ENCODE peak calls at places on chromosomes 2 and 18, in four cellular contexts. A is H1, R is cardiac muscle cell, C is AG04449. L is an unnamed sample.

GRCh38 chr2:241559489-241560180 is 1.1 kb downstream of the BOK start:
- DNase-seq in A (no peak), R (peak), C (no peak), L (peak)

GRCh38 chr2:214135966-214136365 is 274.9 kb upstream of the VWC2L start:
- DNase-seq in A (no peak), R (no peak), C (no peak), L (no peak)

GRCh38 chr2:208006325-208006724 is 19.0 kb downstream of the PLEKHM3 start:
- DNase-seq in A (no peak), R (no peak), C (no peak), L (no peak)

GRCh38 chr2:42312106-42312505 is 48.9 kb downstream of the COX7A2L start:
- DNase-seq in A (no peak), R (no peak), C (no peak), L (no peak)

GRCh38 chr2:174051741-174052638 is 86.8 kb upstream of the SP3 start:
- DNase-seq in A (no peak), R (peak), C (no peak), L (peak)

GRCh38 chr2:153871231-153872221 is at the start of gene GALNT13:
- DNase-seq in A (peak), R (peak), C (no peak), L (peak)

GRCh38 chr2:45315881-45316280 is 295.2 kb downstream of the SRBD1 start:
- DNase-seq in A (no peak), R (peak), C (peak), L (peak)

GRCh38 chr2:70482401-70482800 is 71.2 kb downstream of the TGFA start:
- DNase-seq in A (no peak), R (no peak), C (no peak), L (no peak)

GRCh38 chr2:33589444-33589843 is 9.7 kb downstream of the FAM98A start:
- DNase-seq in A (no peak), R (no peak), C (no peak), L (peak)

GRCh38 chr2:55140316-55141219 is 90.3 kb upstream of the RTN4 start:
- DNase-seq in A (no peak), R (no peak), C (no peak), L (no peak)

GRCh38 chr18:32057624-32058165 is 34.0 kb upstream of the RNF138 start:
- DNase-seq in A (peak), R (no peak), C (no peak), L (no peak)

GRCh38 chr2:100416939-100417744 is at the start of gene CHST10:
- DNase-seq in A (no peak), R (peak), C (no peak), L (peak)

GRCh38 chr2:10331702-10332401 is 29.1 kb downstream of the HPCAL1 start:
- DNase-seq in A (no peak), R (no peak), C (no peak), L (no peak)

GRCh38 chr2:64462171-64462570 is 8.2 kb downstream of the LGALSL start:
- DNase-seq in A (no peak), R (no peak), C (no peak), L (no peak)

GRCh38 chr18:65751145-65752085 is 603 bp downstream of the CDH7 start:
- DNase-seq in A (no peak), R (no peak), C (no peak), L (no peak)

GRCh38 chr2:171794918-171795317 is 99.1 kb downstream of the SLC25A12 start:
- DNase-seq in A (no peak), R (no peak), C (no peak), L (no peak)

GRCh38 chr2:105439130-105439529 is 40.3 kb upstream of the FHL2 start:
- DNase-seq in A (no peak), R (peak), C (no peak), L (no peak)

DNA sequence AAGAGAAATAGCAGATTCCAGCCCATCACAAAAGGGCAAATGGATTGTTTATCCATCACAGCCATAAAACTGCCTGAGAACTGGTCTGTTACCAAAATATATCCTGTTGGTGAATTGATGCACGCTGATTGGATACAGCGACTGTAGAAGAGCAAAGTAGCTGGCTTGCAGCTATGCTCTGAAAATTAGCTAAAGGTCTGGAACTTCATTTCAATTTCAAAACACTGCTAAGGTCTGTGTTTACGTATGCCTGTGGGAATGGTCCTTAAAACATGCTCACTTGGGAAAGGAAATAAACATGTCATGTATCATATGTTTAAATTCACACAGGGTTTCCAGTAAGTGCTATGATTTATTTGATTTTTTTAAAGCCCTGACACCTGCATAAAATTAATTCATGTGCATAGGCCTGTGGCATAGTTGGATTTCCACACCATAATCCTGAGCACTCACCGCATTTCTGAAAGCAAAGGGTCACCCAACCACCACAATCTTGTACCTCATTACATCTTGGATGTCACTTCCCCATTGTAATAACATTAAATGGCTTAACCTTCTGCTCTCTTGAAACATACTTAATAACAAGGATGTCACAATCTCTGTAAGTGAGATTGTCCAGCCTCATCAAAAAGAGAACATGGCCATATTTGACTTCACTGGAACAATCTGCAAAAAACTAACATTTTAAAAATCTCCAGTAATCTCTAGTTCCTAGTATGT is 109.9 kb downstream of the FARSB start:
- DNase-seq in A (no peak), R (no peak), C (no peak), L (peak)
- H3K4me3 ChIP-seq in A (no peak), R (no peak), C (no peak), L (no peak)

GRCh38 chr18:48669180-48669675 is 130.4 kb downstream of the CTIF start:
- DNase-seq in A (no peak), R (no peak), C (no peak), L (no peak)
- TF ChIP-seq CTCF in A (no peak), R (no peak), C (no peak), L (no peak)

GRCh38 chr18:63936932-63937393 is 12.1 kb upstream of the HMSD start:
- DNase-seq in A (no peak), R (no peak), C (no peak), L (no peak)
- H3K4me3 ChIP-seq in A (peak), R (peak), C (peak), L (peak)

DNA sequence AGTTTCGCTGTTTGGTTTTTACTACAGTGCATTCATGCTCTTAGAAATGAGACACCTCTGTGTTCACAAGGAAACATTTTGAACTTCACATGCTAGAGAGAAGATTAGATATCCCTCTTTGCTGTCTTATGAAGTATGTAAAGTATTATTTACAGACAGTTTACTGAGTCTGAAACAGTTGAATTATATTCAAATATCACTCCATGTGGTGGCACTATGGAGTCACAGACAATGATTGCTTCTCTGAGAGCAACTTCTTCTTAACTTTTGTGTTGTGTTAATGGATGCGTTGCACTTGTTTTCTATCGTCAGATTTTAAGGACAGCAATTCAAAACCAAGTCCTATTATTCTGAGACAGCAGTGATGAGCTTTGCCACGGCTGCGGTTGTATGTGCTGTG is 823.6 kb downstream of the GALR1 start:
- DNase-seq in A (no peak), R (peak), C (no peak), L (no peak)
- TF ChIP-seq CTCF in A (no peak), R (no peak), C (no peak), L (no peak)

GRCh38 chr2:217941339-217941738 is 61.5 kb downstream of the TNS1 start:
- DNase-seq in A (no peak), R (no peak), C (no peak), L (no peak)
- H3K4me3 ChIP-seq in A (no peak), R (no peak), C (peak), L (peak)

GRCh38 chr2:27652341-27652740 is 11.1 kb downstream of the SUPT7L start:
- DNase-seq in A (no peak), R (no peak), C (no peak), L (no peak)

GRCh38 chr2:27651056-27651455 is 12.4 kb downstream of the SUPT7L start:
- DNase-seq in A (no peak), R (no peak), C (no peak), L (no peak)

GRCh38 chr2:27645197-27645596 is 16.3 kb downstream of the GPN1 start:
- DNase-seq in A (no peak), R (no peak), C (no peak), L (no peak)

GRCh38 chr2:27647737-27648136 is 15.7 kb downstream of the SUPT7L start:
- DNase-seq in A (no peak), R (no peak), C (no peak), L (no peak)

GRCh38 chr2:27647289-27647688 is 16.1 kb downstream of the SUPT7L start:
- DNase-seq in A (no peak), R (no peak), C (peak), L (no peak)
- TF ChIP-seq CTCF in A (no peak), R (no peak), C (no peak), L (no peak)

L was measured in fibroblast of villous mesenchyme.